ENCODE peak calls at places on chromosomes 13 and 19, in ten cellular contexts. O, W, I, U, E, B, T, D, Q and P are unnamed samples.

GRCh38 chr13:70758932-70759331 is 650.7 kb upstream of the KLHL1 start:
- DNase-seq in O (no peak), T (no peak), E (no peak), B (no peak), I (no peak), U (no peak), W (no peak), D (no peak), Q (no peak), P (no peak)

GRCh38 chr13:76023644-76024043 is 387.5 kb downstream of the LMO7 start:
- DNase-seq in O (no peak), B (no peak), I (no peak), D (no peak), T (no peak), Q (no peak), W (no peak), U (no peak), E (no peak), P (no peak)

GRCh38 chr13:60617863-60618733 is 221.1 kb downstream of the TDRD3 start:
- DNase-seq in E (no peak), T (no peak), D (peak; percentile 32), B (no peak), Q (no peak), W (peak; percentile 54), O (no peak), U (no peak), I (no peak), P (no peak)

GRCh38 chr13:106340249-106340648 is 195.2 kb downstream of the EFNB2 start:
- DNase-seq in W (no peak), I (no peak), U (no peak), D (no peak), B (no peak), O (no peak), Q (no peak), E (no peak), T (no peak), P (no peak)

GRCh38 chr13:76864259-76864658 is 21.9 kb downstream of the KCTD12 start:
- DNase-seq in U (no peak), Q (no peak), B (no peak), T (no peak), I (no peak), O (no peak), D (no peak), E (no peak), W (no peak), P (no peak)

GRCh38 chr13:88979465-88980180 is 1308.5 kb downstream of the SLITRK5 start:
- DNase-seq in B (no peak), Q (peak; percentile 6), I (no peak), E (no peak), U (no peak), T (no peak), D (no peak), W (no peak), O (no peak), P (no peak)

GRCh38 chr13:25733061-25733491 is 318.7 kb downstream of the SHISA2 start:
- DNase-seq in B (no peak), E (no peak), U (no peak), I (no peak), T (no peak), Q (no peak), D (no peak), W (no peak), O (no peak), P (peak; percentile 24)

GRCh38 chr19:32627714-32628253 is 46.8 kb downstream of the PDCD5 start:
- DNase-seq in O (no peak), D (no peak), B (no peak), E (no peak), T (peak; percentile 27), W (no peak), U (no peak), I (no peak), Q (peak; percentile 71), P (no peak)

GRCh38 chr13:74891610-74892009 is 590.4 kb downstream of the TBC1D4 start:
- DNase-seq in D (no peak), E (no peak), I (no peak), U (no peak), B (no peak), W (no peak), T (no peak), Q (no peak), O (no peak), P (no peak)

GRCh38 chr19:12603714-12604113 is 6.9 kb downstream of the ZNF490 start:
- DNase-seq in W (no peak), U (no peak), E (no peak), Q (no peak), D (no peak), B (peak; percentile 69), I (no peak), O (no peak), T (no peak), P (no peak)

GRCh38 chr19:53942001-53942786 is 20.5 kb upstream of the CACNG8 start:
- DNase-seq in D (peak; percentile 4), Q (peak; percentile 78), U (no peak), O (no peak), I (no peak), W (peak; percentile 100), E (no peak), B (no peak), T (peak; percentile 83), P (no peak)

GRCh38 chr13:90232291-90232690 is 1115.2 kb upstream of the MIR17HG start:
- DNase-seq in Q (no peak), U (no peak), E (no peak), W (no peak), I (no peak), B (no peak), O (no peak), D (no peak), T (no peak), P (no peak)

GRCh38 chr13:90237852-90238251 is 1109.6 kb upstream of the MIR17HG start:
- DNase-seq in W (no peak), B (no peak), I (no peak), O (no peak), E (no peak), Q (no peak), D (no peak), U (no peak), T (no peak), P (no peak)

GRCh38 chr13:90238433-90238832 is 1109.1 kb upstream of the MIR17HG start:
- DNase-seq in B (no peak), U (no peak), D (no peak), T (no peak), I (no peak), E (no peak), O (no peak), Q (no peak), W (no peak), P (no peak)

GRCh38 chr13:90230311-90230710 is 1117.2 kb upstream of the MIR17HG start:
- DNase-seq in B (no peak), Q (no peak), I (no peak), T (no peak), W (no peak), O (no peak), D (no peak), E (no peak), U (no peak), P (no peak)

DNA sequence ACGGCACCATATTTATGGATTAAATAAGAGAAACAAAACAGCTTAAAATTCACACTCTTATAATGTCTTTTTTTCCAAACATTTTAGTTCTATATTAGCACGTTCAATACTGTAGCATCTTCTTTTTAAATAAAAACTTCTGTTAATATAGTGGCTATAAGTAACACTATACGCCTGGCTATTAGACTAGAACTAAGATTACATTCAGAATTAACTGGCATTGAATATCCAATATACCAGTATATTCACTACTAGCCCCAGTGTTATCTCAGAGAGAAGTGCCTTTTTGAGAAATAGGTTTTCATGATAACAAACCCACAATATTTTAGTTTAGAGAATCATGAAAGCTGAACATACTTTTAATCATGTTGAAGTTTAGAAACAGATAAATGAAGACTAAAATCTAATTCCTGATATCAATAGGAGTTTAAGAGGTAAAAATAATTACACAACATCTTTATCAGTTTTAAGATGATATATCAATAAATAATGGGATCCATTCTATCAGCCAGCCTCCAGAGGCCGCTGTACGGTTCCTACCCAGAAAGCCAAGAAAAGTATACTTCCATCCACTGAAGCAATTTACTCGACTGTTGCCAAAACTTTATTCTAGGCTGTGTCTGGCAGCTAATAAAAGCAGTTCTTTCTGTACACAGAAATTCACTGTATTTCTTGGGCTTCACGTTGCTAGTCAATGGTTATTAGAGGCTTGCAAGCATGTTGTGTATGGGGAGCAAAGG is 1113.4 kb upstream of the MIR17HG start:
- DNase-seq in D (no peak), Q (no peak), B (no peak), T (no peak), W (no peak), E (no peak), I (no peak), U (no peak), O (no peak), P (no peak)
- TF ChIP-seq EP300 in D (no peak), Q (no peak), B (no peak), T (no peak), W (no peak), E (no peak), I (no peak), U (no peak), O (no peak), P (no peak)

GRCh38 chr19:50432221-50432626 is 468 bp upstream of the MYBPC2 start:
- DNase-seq in W (no peak), I (no peak), E (no peak), T (no peak), O (no peak), U (no peak), D (no peak), Q (no peak), B (no peak), P (no peak)
- H3K36me3 ChIP-seq in W (no peaks in the 10 kb centered on the region), I (no peaks in the 10 kb centered on the region), E (no peaks in the 10 kb centered on the region), T (no peaks in the 10 kb centered on the region), O (no peaks in the 10 kb centered on the region), U (no peaks in the 10 kb centered on the region), D (no peaks in the 10 kb centered on the region), Q (no peaks in the 10 kb centered on the region), B (no peaks in the 10 kb centered on the region), P (no peaks in the 10 kb centered on the region)

DNA sequence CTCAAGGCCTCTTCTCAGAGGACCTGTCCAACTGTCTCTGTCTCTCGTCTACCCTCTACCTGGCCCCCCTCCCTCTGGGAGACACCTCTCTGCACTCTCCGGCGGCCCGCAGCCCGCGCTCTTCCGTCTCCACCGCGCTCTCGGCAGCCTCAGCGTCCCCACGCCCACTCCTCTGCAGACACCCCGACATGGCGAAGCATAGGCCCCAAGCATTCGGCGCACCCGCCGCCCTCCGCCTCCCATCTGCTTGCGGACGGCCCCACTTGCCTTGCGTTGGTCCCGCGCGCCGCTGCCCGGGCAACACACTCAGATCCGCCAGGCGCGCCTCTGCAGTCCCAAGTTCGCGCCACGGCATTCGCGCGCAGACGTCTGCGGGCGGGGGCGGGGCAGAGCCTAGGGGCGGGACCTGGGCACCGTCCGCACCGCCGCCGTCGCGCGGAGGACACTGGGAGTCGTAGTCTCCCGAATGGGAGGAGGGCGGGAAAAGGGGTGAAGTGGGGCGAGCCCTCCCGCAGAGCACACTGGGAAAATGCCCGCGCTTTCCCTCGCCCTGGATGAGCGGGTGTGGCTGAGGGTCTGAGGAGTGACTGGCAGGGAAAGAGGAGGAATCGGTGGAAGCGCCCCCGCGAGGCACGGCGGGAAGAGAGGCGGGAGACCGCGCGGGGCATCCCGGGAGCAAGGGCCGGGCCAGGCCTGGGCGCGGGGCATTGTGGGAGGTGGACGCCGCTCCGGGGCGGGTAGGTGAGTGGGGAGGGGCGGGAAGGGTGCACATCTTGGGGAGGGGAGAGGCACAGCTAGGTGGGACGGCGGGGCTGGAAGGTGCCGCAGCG is at the start of the genes LIG1 and ZSWIM9:
- DNase-seq in W (peak; percentile 95), U (peak; percentile 92), D (peak; percentile 94), Q (peak; percentile 98), I (peak; percentile 91), T (peak; percentile 94), O (peak; percentile 93), B (peak; percentile 71), E (peak; percentile 79), P (peak; percentile 97)
- TF ChIP-seq CTCF in W (no peak), U (peak; percentile 50), D (peak; percentile 55), Q (no peak), I (no peak), T (no peak), O (no peak), B (no peak), E (no peak), P (peak; percentile 28)

GRCh38 chr19:5023128-5023571 is 54.2 kb downstream of the KDM4B start:
- DNase-seq in D (no peak), U (no peak), T (no peak), Q (no peak), W (no peak), B (no peak), E (no peak), O (no peak), I (no peak), P (no peak)
- TF ChIP-seq EP300 in D (no peak), U (no peak), T (no peak), Q (no peak), W (no peak), B (no peak), E (no peak), O (no peak), I (no peak), P (no peak)